ENCODE peak calls at places on chromosomes 13 and 19, in eight cellular contexts. Y is nephron progenitor cell, G is WTC11, U is breast epithelium, N is neural progenitor cell, L is cardiac fibroblast, P is mucosa of descending colon, O is body of pancreas. K is an unnamed sample.

GRCh38 chr19:50214699-50215543 is 11.5 kb downstream of the MYH14 start:
- DNase-seq in Y (peak; percentile 28), G (peak; percentile 55), U (peak; percentile 89), N (peak; percentile 61), L (no peak), P (peak; percentile 89), O (peak; percentile 74), K (peak; percentile 99)

GRCh38 chr13:33111414-33112110 is 95.3 kb downstream of the KL start:
- DNase-seq in Y (no peak), G (no peak), U (peak; percentile 35), N (no peak), L (peak; percentile 56), P (peak; percentile 43), O (no peak), K (no peak)

GRCh38 chr13:27607125-27607524 is 13.2 kb downstream of the LNX2 start:
- DNase-seq in Y (no peak), G (no peak), U (no peak), N (no peak), L (peak; percentile 89), P (no peak), O (peak; percentile 40), K (peak; percentile 26)

GRCh38 chr19:49823472-49823871 is 5.4 kb downstream of the MED25 start:
- DNase-seq in Y (no peak), G (no peak), U (no peak), N (no peak), L (no peak), P (no peak), O (no peak), K (no peak)

GRCh38 chr13:46178143-46178542 is 3.8 kb downstream of the LCP1 start:
- DNase-seq in Y (no peak), G (no peak), U (no peak), N (no peak), L (no peak), P (no peak), O (no peak), K (no peak)

GRCh38 chr13:108269601-108270328 is at the start of gene TNFSF13B:
- DNase-seq in Y (peak; percentile 30), G (peak; percentile 62), U (no peak), N (peak; percentile 53), L (peak; percentile 54), P (peak; percentile 58), O (peak; percentile 74), K (peak; percentile 32)

GRCh38 chr13:28494861-28495585 is at the start of gene FLT1:
- DNase-seq in Y (peak; percentile 71), G (peak; percentile 84), U (no peak), N (peak; percentile 80), L (peak; percentile 39), P (peak; percentile 40), O (peak; percentile 19), K (peak; percentile 6)

GRCh38 chr19:33302974-33303790 is 848 bp upstream of the CEBPA start:
- DNase-seq in Y (peak; percentile 70), G (peak; percentile 61), U (peak; percentile 16), N (peak; percentile 84), L (peak; percentile 55), P (peak; percentile 76), O (peak; percentile 72), K (peak; percentile 74)

GRCh38 chr13:76425930-76426329 is 460.3 kb downstream of the KCTD12 start:
- DNase-seq in Y (no peak), G (no peak), U (no peak), N (no peak), L (peak; percentile 93), P (no peak), O (no peak), K (no peak)

GRCh38 chr19:17184381-17184841 is 30.7 kb upstream of the USE1 start:
- DNase-seq in Y (no peak), G (no peak), U (no peak), N (no peak), L (no peak), P (no peak), O (no peak), K (no peak)

GRCh38 chr13:100566543-100566942 is 22.0 kb downstream of the GGACT start:
- DNase-seq in Y (no peak), G (no peak), U (no peak), N (no peak), L (peak; percentile 18), P (no peak), O (no peak), K (no peak)

GRCh38 chr13:54185785-54186184 is 1157.2 kb downstream of the OLFM4 start:
- DNase-seq in Y (peak; percentile 26), G (peak; percentile 51), U (no peak), N (peak; percentile 73), L (no peak), P (no peak), O (peak; percentile 32), K (no peak)

GRCh38 chr19:3324405-3324856 is 42.0 kb upstream of the NFIC start:
- DNase-seq in Y (peak; percentile 69), G (peak; percentile 85), U (no peak), N (peak; percentile 36), L (peak; percentile 50), P (peak; percentile 85), O (peak; percentile 74), K (peak; percentile 75)

GRCh38 chr19:14979498-14980255 is at the start of gene SLC1A6:
- DNase-seq in Y (peak; percentile 78), G (peak; percentile 75), U (no peak), N (peak; percentile 89), L (no peak), P (no peak), O (peak; percentile 6), K (no peak)

GRCh38 chr19:8311461-8312260 is 3.5 kb upstream of the CD320 start:
- DNase-seq in Y (no peak), G (peak; percentile 7), U (no peak), N (no peak), L (no peak), P (peak; percentile 80), O (peak; percentile 24), K (no peak)

DNA sequence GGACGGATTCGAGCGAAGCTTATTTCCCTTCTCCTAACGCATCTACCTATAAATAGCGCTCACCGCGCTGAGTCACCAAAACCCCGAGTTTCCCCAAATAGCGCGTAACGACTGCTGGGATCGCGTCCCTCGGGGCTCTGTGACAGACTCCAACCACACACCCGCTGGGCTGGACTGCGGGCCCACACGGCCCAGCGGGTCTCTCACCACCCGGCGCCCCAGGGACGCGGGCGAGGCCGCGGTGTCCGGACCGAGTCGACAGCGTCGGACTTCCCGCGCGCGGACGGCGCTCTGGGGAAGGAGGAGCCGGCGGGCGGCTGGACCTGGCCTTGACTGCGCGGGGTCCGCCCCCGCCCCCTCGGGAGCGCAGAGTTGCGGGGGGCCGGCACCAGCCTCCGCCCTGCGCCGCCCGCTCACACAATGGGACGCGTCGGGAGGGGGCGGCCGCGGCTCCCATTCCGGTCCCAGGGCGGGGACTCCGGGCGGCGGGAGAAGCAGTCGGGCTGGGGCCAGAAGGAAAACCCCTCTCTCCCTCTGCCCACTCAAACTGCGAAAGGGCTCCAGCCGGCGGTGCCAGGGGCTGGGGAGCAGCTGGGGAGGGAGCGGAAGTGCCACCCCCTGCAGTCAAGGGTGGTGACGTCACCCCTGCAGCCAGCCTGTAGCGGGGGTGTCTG is 108.8 kb downstream of the KCNRG start:
- DNase-seq in Y (peak; percentile 88), G (peak; percentile 87), U (peak; percentile 96), N (peak; percentile 81), L (peak; percentile 95), P (peak; percentile 95), O (peak; percentile 85), K (peak; percentile 91)
- TF ChIP-seq CTCF in Y (no peak), G (no peak), U (no peak), N (no peak), L (no peak), P (no peak), O (no peak), K (no peak)

GRCh38 chr13:101941095-101941777 is 460.6 kb downstream of the FGF14 start:
- DNase-seq in Y (no peak), G (no peak), U (no peak), N (no peak), L (peak; percentile 22), P (no peak), O (no peak), K (no peak)

GRCh38 chr13:101942038-101942437 is 459.8 kb downstream of the FGF14 start:
- DNase-seq in Y (peak; percentile 46), G (peak; percentile 33), U (no peak), N (peak; percentile 64), L (peak; percentile 61), P (no peak), O (peak; percentile 13), K (peak; percentile 4)

GRCh38 chr13:101939370-101939769 is 462.5 kb downstream of the FGF14 start:
- DNase-seq in Y (no peak), G (no peak), U (no peak), N (no peak), L (no peak), P (no peak), O (no peak), K (no peak)

GRCh38 chr13:101945435-101945834 is 456.4 kb downstream of the FGF14 start:
- DNase-seq in Y (no peak), G (peak; percentile 22), U (no peak), N (peak; percentile 29), L (no peak), P (no peak), O (no peak), K (no peak)

GRCh38 chr13:101942535-101943157 is 459.2 kb downstream of the FGF14 start:
- DNase-seq in Y (no peak), G (no peak), U (no peak), N (peak; percentile 49), L (no peak), P (no peak), O (no peak), K (no peak)
- TF ChIP-seq CTCF in Y (no peak), G (no peak), U (no peak), N (no peak), L (no peak), P (no peak), O (no peak), K (no peak)

DNA sequence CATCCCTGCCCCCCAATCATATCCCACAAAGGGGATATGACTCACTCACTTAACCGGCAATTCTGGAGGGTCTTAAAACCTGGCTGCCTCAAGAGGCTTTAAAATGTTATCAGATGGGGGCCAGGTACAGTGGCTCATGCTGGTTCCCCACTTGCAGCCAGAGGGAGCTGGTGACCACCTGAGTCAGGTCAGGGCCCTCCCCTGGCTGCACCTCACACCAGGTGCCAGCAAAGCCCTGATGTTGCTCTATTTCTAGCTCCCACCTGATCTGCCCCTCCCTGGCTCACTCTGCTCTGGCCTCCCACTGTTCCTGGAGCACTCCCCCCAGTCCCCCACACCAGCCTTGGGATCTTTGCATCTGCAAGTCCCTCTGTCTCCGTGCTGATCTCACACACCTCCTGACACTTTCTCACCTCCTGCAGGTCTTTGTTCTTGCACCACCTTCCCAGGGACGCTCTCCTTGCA is 14.2 kb downstream of the HPN start:
- DNase-seq in Y (no peak), G (peak; percentile 83), U (no peak), N (peak; percentile 59), L (no peak), P (no peak), O (peak; percentile 37), K (peak; percentile 77)
- TF ChIP-seq CTCF in Y (peak; percentile 34), G (peak; percentile 36), U (no peak), N (peak; percentile 61), L (no peak), P (no peak), O (no peak), K (peak; percentile 77)

DNA sequence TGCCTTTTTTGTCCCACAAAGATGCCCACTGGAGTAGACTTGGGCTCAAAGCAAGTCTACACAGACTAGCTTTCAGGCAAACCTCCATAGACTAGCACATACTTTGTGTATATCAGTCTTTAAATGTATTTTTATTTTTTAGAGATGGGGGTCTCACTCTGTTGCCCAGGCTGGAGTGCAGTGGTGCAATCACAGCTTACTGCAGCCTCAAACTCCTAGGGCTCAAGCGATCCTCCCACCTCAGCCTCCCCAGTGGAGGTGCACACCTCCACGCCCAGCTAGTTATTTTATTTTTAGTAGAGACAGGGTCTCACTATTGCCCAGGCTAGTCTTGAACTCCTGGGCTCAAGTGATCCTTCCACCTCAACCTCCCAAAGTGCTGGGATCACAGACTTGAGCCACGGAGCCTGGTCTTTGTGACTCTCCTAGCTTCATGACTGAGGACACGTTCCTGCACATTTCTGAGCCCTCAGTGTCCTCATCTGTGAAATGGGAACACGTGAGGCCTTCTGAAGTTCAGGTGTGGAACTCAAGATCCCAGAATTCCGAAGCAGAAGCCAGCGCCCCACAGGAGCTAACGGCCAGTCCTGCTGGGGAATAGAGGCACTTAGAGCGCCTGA is 5.1 kb upstream of the TPM4 start:
- DNase-seq in Y (no peak), G (no peak), U (peak; percentile 17), N (no peak), L (no peak), P (no peak), O (no peak), K (no peak)
- TF ChIP-seq CTCF in Y (no peak), G (no peak), U (no peak), N (no peak), L (no peak), P (no peak), O (no peak), K (no peak)

K was measured in Calu3.